ENCODE peak calls at places on chromosomes 3 and 15, in five cellular contexts. J, X, G, A and H are unnamed samples.

GRCh38 chr3:48435774-48436476 is 4.0 kb downstream of the CCDC51 start:
- DNase-seq in A (peak; percentile 81), G (peak; percentile 88), J (peak; percentile 87), X (peak; percentile 84), H (peak; percentile 95)

GRCh38 chr15:72195101-72195511 is 2.5 kb downstream of the GRAMD2A start:
- DNase-seq in J (no peak), G (no peak), A (peak; percentile 35), X (no peak), H (no peak)

GRCh38 chr3:172726370-172726769 is 15.5 kb upstream of the NCEH1 start:
- DNase-seq in G (no peak), X (no peak), J (no peak), A (no peak), H (no peak)

GRCh38 chr3:85603378-85603777 is 644.6 kb downstream of the CADM2 start:
- DNase-seq in J (no peak), G (no peak), X (no peak), A (no peak), H (no peak)

GRCh38 chr15:81006124-81006523 is 5.4 kb downstream of the TLNRD1 start:
- DNase-seq in X (no peak), G (no peak), A (no peak), J (no peak), H (no peak)

GRCh38 chr3:138327831-138328230 is 1.8 kb downstream of the NME9 start:
- DNase-seq in A (no peak), J (no peak), X (no peak), G (no peak), H (no peak)

GRCh38 chr3:88059380-88060160 is 515 bp downstream of the ZNF654 start:
- DNase-seq in X (no peak), J (no peak), A (no peak), G (no peak), H (no peak)

GRCh38 chr3:32686713-32687112 is 1.7 kb downstream of the CNOT10 start:
- DNase-seq in G (no peak), J (no peak), A (no peak), X (no peak), H (no peak)

GRCh38 chr3:150348500-150348899 is 59.6 kb upstream of the TSC22D2 start:
- DNase-seq in A (peak; percentile 85), J (no peak), G (peak; percentile 80), X (no peak), H (no peak)

GRCh38 chr3:172071780-172072179 is 32.4 kb downstream of the FNDC3B start:
- DNase-seq in G (peak; percentile 67), A (no peak), J (no peak), X (no peak), H (no peak)

GRCh38 chr3:168071535-168071934 is 24.2 kb downstream of the GOLIM4 start:
- DNase-seq in J (no peak), X (no peak), G (peak; percentile 68), A (peak; percentile 61), H (no peak)

GRCh38 chr3:195698325-195699147 is 22.2 kb upstream of the MUC20 start:
- DNase-seq in G (no peak), A (no peak), J (no peak), X (no peak), H (no peak)

GRCh38 chr3:59820352-59820934 is 770.6 kb upstream of the CFAP20DC start:
- DNase-seq in J (no peak), A (peak; percentile 11), G (no peak), X (no peak), H (no peak)

GRCh38 chr3:13537926-13538325 is 11.0 kb upstream of the FBLN2 start:
- DNase-seq in G (peak; percentile 81), A (peak; percentile 84), J (no peak), X (no peak), H (no peak)

GRCh38 chr3:12400795-12401194 is 83.5 kb upstream of the TSEN2 start:
- DNase-seq in X (no peak), G (peak; percentile 78), J (no peak), A (peak; percentile 11), H (no peak)

GRCh38 chr3:70096376-70097055 is 97.0 kb downstream of the SAMMSON start:
- DNase-seq in X (no peak), G (no peak), J (no peak), A (no peak), H (no peak)

GRCh38 chr15:69881760-69882159 is 216.0 kb downstream of the TLE3 start:
- DNase-seq in X (no peak), J (no peak), A (no peak), G (no peak), H (no peak)

GRCh38 chr3:169389925-169390253 is 273.6 kb downstream of the MECOM start:
- DNase-seq in A (no peak), J (no peak), G (no peak), X (no peak), H (no peak)

GRCh38 chr15:85327820-85328219 is 52.6 kb upstream of the AKAP13 start:
- DNase-seq in G (no peak), X (no peak), A (no peak), J (no peak), H (no peak)

GRCh38 chr3:197007296-197007940 is 22.2 kb downstream of the MELTF start:
- DNase-seq in J (no peak), A (no peak), G (no peak), X (no peak), H (no peak)

GRCh38 chr3:14513566-14514322 is 26.4 kb downstream of the GRIP2 start:
- DNase-seq in G (no peak), X (no peak), A (no peak), J (no peak), H (no peak)

GRCh38 chr3:72307438-72308105 is 522.6 kb upstream of the PROK2 start:
- DNase-seq in X (no peak), J (no peak), G (no peak), A (no peak), H (no peak)

GRCh38 chr15:96334705-96335428 is 4.4 kb downstream of the NR2F2 start:
- DNase-seq in J (no peak), A (no peak), X (no peak), G (no peak), H (no peak)

GRCh38 chr15:51060058-51060598 is 34.6 kb downstream of the TNFAIP8L3 start:
- DNase-seq in J (no peak), G (no peak), A (no peak), X (no peak), H (no peak)

DNA sequence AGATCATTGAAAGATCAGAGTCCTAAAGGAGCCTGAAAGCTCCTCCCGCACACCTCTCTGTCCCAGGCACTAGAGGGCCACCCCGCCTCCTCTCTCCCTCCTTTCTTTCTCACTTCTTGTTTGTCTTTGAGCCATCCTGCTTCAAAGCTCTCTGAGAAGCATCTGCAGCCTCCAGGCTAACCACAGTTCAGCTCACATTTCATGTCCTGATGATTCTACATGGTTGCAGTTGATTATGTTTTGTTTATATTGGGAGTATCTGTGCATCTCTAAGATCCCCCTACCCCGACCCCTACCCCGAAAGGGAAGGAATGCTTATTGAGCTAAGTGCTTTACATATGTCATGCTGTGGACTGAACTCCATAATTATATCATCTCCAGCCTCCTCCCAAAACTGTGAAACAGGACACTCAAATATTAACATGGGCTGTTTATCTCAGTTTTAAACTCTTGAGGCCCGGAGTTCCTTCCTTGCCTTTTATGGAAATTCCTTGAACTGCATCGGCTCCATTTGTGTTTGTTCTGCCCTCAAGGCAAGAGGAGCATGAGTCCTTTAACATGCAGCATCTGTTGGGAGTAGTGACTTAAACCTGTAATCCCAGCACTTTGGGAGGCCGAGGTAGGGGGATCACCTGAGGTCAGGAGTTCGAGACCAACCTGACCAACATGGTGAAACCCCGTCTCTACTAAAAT is 30.9 kb downstream of the MGLL start:
- DNase-seq in A (peak; percentile 59), X (no peak), G (peak; percentile 51), J (no peak), H (no peak)
- TF ChIP-seq CTCF in A (peak; percentile 30), X (peak; percentile 48), G (peak; percentile 13), J (no peak), H (peak; percentile 1)

GRCh38 chr3:39273119-39273518 is 6.7 kb downstream of the CX3CR1 start:
- DNase-seq in J (no peak), X (no peak), G (no peak), A (no peak), H (no peak)
- TF ChIP-seq CTCF in J (no peak), X (peak; percentile 11), G (peak; percentile 28), A (peak; percentile 8), H (no peak)

GRCh38 chr3:20040476-20041196 is 390 bp downstream of the KAT2B start:
- DNase-seq in J (peak; percentile 83), G (peak; percentile 79), X (no peak), A (peak; percentile 72), H (no peak)
- TF ChIP-seq CTCF in J (no peak), G (peak; percentile 24), X (no peak), A (peak; percentile 8), H (no peak)

GRCh38 chr3:175940881-175941280 is 1081.7 kb downstream of the NAALADL2 start:
- DNase-seq in A (peak; percentile 11), J (no peak), X (peak; percentile 57), G (no peak), H (no peak)
- TF ChIP-seq CTCF in A (no peak), J (no peak), X (peak; percentile 62), G (no peak), H (no peak)

GRCh38 chr3:198080521-198081384 is 120.7 kb downstream of the LMLN start:
- DNase-seq in G (peak; percentile 76), X (peak; percentile 64), A (peak; percentile 57), J (peak; percentile 69), H (no peak)
- TF ChIP-seq CTCF in G (peak; percentile 56), X (peak; percentile 56), A (peak; percentile 48), J (peak; percentile 82), H (peak; percentile 47)